ENCODE peak calls at places on chromosome 1, in seven cellular contexts. One of them, this sample, is unnamed. For H3K36me3, the result is how much of the 10 kb centered on the place peaks cover.

GRCh38 chr1:161139765-161140164 is 7.3 kb upstream of the DEDD start:
- DNase-seq in heart left ventricle: peak
- DNase-seq in neural progenitor cell: peak
- DNase-seq in uterus: no peak
- DNase-seq in colonic mucosa: peak
- DNase-seq in upper lobe of right lung: no peak
- DNase-seq in left ventricle myocardium inferior: no peak
- DNase-seq in this sample: peak

GRCh38 chr1:193310569-193310968 is 124.2 kb upstream of the B3GALT2 start:
- DNase-seq in colonic mucosa: peak
- DNase-seq in neural progenitor cell: no peak
- DNase-seq in uterus: no peak
- DNase-seq in heart left ventricle: no peak
- DNase-seq in upper lobe of right lung: no peak
- DNase-seq in left ventricle myocardium inferior: no peak
- DNase-seq in this sample: no peak

GRCh38 chr1:56570924-56571372 is 8.4 kb downstream of the PLPP3 start:
- DNase-seq in heart left ventricle: no peak
- DNase-seq in neural progenitor cell: no peak
- DNase-seq in colonic mucosa: no peak
- DNase-seq in upper lobe of right lung: no peak
- DNase-seq in uterus: no peak
- DNase-seq in left ventricle myocardium inferior: no peak
- DNase-seq in this sample: no peak

GRCh38 chr1:234733427-234733826 is 123.4 kb upstream of the IRF2BP2 start:
- DNase-seq in left ventricle myocardium inferior: no peak
- DNase-seq in upper lobe of right lung: peak
- DNase-seq in neural progenitor cell: no peak
- DNase-seq in colonic mucosa: no peak
- DNase-seq in uterus: no peak
- DNase-seq in heart left ventricle: no peak
- DNase-seq in this sample: no peak

GRCh38 chr1:44881011-44881632 is 38.1 kb upstream of the PTCH2 start:
- DNase-seq in colonic mucosa: no peak
- DNase-seq in upper lobe of right lung: no peak
- DNase-seq in uterus: no peak
- DNase-seq in heart left ventricle: peak
- DNase-seq in neural progenitor cell: no peak
- DNase-seq in left ventricle myocardium inferior: no peak
- DNase-seq in this sample: no peak

GRCh38 chr1:89706700-89707012 is 73.7 kb downstream of the LRRC8C start:
- DNase-seq in left ventricle myocardium inferior: no peak
- DNase-seq in neural progenitor cell: no peak
- DNase-seq in heart left ventricle: no peak
- DNase-seq in upper lobe of right lung: no peak
- DNase-seq in colonic mucosa: no peak
- DNase-seq in uterus: no peak
- DNase-seq in this sample: no peak

GRCh38 chr1:40476924-40477679 is at the start of gene ZFP69:
- DNase-seq in neural progenitor cell: peak
- DNase-seq in uterus: peak
- DNase-seq in heart left ventricle: peak
- DNase-seq in colonic mucosa: peak
- DNase-seq in left ventricle myocardium inferior: peak
- DNase-seq in upper lobe of right lung: peak
- DNase-seq in this sample: peak

GRCh38 chr1:187721216-187721615 is 892.5 kb downstream of the PLA2G4A start:
- DNase-seq in heart left ventricle: no peak
- DNase-seq in upper lobe of right lung: no peak
- DNase-seq in left ventricle myocardium inferior: no peak
- DNase-seq in neural progenitor cell: no peak
- DNase-seq in colonic mucosa: no peak
- DNase-seq in uterus: no peak
- DNase-seq in this sample: no peak

GRCh38 chr1:202200112-202200548 is 6.5 kb downstream of the LGR6 start:
- DNase-seq in left ventricle myocardium inferior: no peak
- DNase-seq in colonic mucosa: peak
- DNase-seq in heart left ventricle: no peak
- DNase-seq in upper lobe of right lung: no peak
- DNase-seq in uterus: no peak
- DNase-seq in neural progenitor cell: no peak
- DNase-seq in this sample: no peak

GRCh38 chr1:161702250-161702649 is 4.8 kb upstream of the FCRLA start:
- DNase-seq in neural progenitor cell: no peak
- DNase-seq in uterus: no peak
- DNase-seq in upper lobe of right lung: no peak
- DNase-seq in heart left ventricle: no peak
- DNase-seq in left ventricle myocardium inferior: no peak
- DNase-seq in colonic mucosa: peak
- DNase-seq in this sample: no peak

GRCh38 chr1:40712997-40713396 is 21.5 kb downstream of the NFYC start:
- DNase-seq in heart left ventricle: peak
- DNase-seq in uterus: no peak
- DNase-seq in upper lobe of right lung: no peak
- DNase-seq in left ventricle myocardium inferior: no peak
- DNase-seq in neural progenitor cell: no peak
- DNase-seq in colonic mucosa: no peak
- DNase-seq in this sample: peak

GRCh38 chr1:34851431-34852105 is 8.0 kb downstream of the SMIM12 start:
- DNase-seq in upper lobe of right lung: no peak
- DNase-seq in heart left ventricle: peak
- DNase-seq in left ventricle myocardium inferior: peak
- DNase-seq in uterus: peak
- DNase-seq in colonic mucosa: no peak
- DNase-seq in neural progenitor cell: no peak
- DNase-seq in this sample: no peak

GRCh38 chr1:21674957-21675356 is 5.8 kb upstream of the RAP1GAP start:
- DNase-seq in upper lobe of right lung: no peak
- DNase-seq in colonic mucosa: no peak
- DNase-seq in neural progenitor cell: no peak
- DNase-seq in left ventricle myocardium inferior: no peak
- DNase-seq in heart left ventricle: no peak
- DNase-seq in uterus: no peak
- DNase-seq in this sample: no peak

GRCh38 chr1:226632922-226633351 is 84.4 kb downstream of the STUM start:
- DNase-seq in upper lobe of right lung: peak
- DNase-seq in heart left ventricle: no peak
- DNase-seq in uterus: no peak
- DNase-seq in colonic mucosa: no peak
- DNase-seq in neural progenitor cell: no peak
- DNase-seq in left ventricle myocardium inferior: no peak
- DNase-seq in this sample: no peak

GRCh38 chr1:27496604-27497155 is 6.7 kb upstream of the WASF2 start:
- DNase-seq in upper lobe of right lung: no peak
- DNase-seq in uterus: peak
- DNase-seq in heart left ventricle: peak
- DNase-seq in neural progenitor cell: peak
- DNase-seq in colonic mucosa: no peak
- DNase-seq in left ventricle myocardium inferior: peak
- DNase-seq in this sample: no peak

GRCh38 chr1:240091614-240092300 is at the start of gene FMN2:
- DNase-seq in uterus: no peak
- DNase-seq in upper lobe of right lung: no peak
- DNase-seq in neural progenitor cell: peak
- DNase-seq in heart left ventricle: no peak
- DNase-seq in colonic mucosa: peak
- DNase-seq in left ventricle myocardium inferior: no peak
- DNase-seq in this sample: no peak

GRCh38 chr1:240093120-240093961 is 1.7 kb downstream of the FMN2 start:
- DNase-seq in left ventricle myocardium inferior: no peak
- DNase-seq in uterus: no peak
- DNase-seq in heart left ventricle: no peak
- DNase-seq in upper lobe of right lung: no peak
- DNase-seq in neural progenitor cell: peak
- DNase-seq in colonic mucosa: no peak
- DNase-seq in this sample: no peak

GRCh38 chr1:240091201-240091600 is 482 bp upstream of the FMN2 start:
- DNase-seq in uterus: no peak
- DNase-seq in left ventricle myocardium inferior: no peak
- DNase-seq in colonic mucosa: no peak
- DNase-seq in heart left ventricle: no peak
- DNase-seq in neural progenitor cell: no peak
- DNase-seq in upper lobe of right lung: no peak
- DNase-seq in this sample: no peak

GRCh38 chr1:240094043-240094722 is 2.5 kb downstream of the FMN2 start:
- DNase-seq in colonic mucosa: no peak
- DNase-seq in uterus: no peak
- DNase-seq in upper lobe of right lung: no peak
- DNase-seq in neural progenitor cell: no peak
- DNase-seq in left ventricle myocardium inferior: no peak
- DNase-seq in heart left ventricle: no peak
- DNase-seq in this sample: no peak

GRCh38 chr1:240092301-240093119 is 827 bp downstream of the FMN2 start:
- DNase-seq in uterus: peak
- DNase-seq in colonic mucosa: peak
- DNase-seq in left ventricle myocardium inferior: no peak
- DNase-seq in neural progenitor cell: peak
- DNase-seq in heart left ventricle: peak
- DNase-seq in upper lobe of right lung: no peak
- DNase-seq in this sample: no peak
- H3K4me3 ChIP-seq in uterus: peak
- H3K4me3 ChIP-seq in colonic mucosa: peak
- H3K4me3 ChIP-seq in left ventricle myocardium inferior: peak
- H3K4me3 ChIP-seq in neural progenitor cell: peak
- H3K4me3 ChIP-seq in heart left ventricle: peak
- H3K4me3 ChIP-seq in upper lobe of right lung: peak
- H3K4me3 ChIP-seq in this sample: no peak

GRCh38 chr1:112318263-112318662 is 77.8 kb upstream of the CTTNBP2NL start:
- DNase-seq in heart left ventricle: no peak
- DNase-seq in uterus: no peak
- DNase-seq in left ventricle myocardium inferior: no peak
- DNase-seq in neural progenitor cell: no peak
- DNase-seq in colonic mucosa: no peak
- DNase-seq in upper lobe of right lung: no peak
- DNase-seq in this sample: no peak
- H3K36me3 ChIP-seq in heart left ventricle: under half
- H3K36me3 ChIP-seq in uterus: under half
- H3K36me3 ChIP-seq in left ventricle myocardium inferior: under half
- H3K36me3 ChIP-seq in neural progenitor cell: under half
- H3K36me3 ChIP-seq in colonic mucosa: under half
- H3K36me3 ChIP-seq in upper lobe of right lung: under half
- H3K36me3 ChIP-seq in this sample: under half

GRCh38 chr1:218462116-218462515 is 117.0 kb downstream of the TGFB2 start:
- DNase-seq in neural progenitor cell: no peak
- DNase-seq in colonic mucosa: no peak
- DNase-seq in upper lobe of right lung: no peak
- DNase-seq in left ventricle myocardium inferior: no peak
- DNase-seq in uterus: no peak
- DNase-seq in heart left ventricle: no peak
- DNase-seq in this sample: no peak

GRCh38 chr1:218460367-218460766 is 115.2 kb downstream of the TGFB2 start:
- DNase-seq in heart left ventricle: peak
- DNase-seq in upper lobe of right lung: no peak
- DNase-seq in left ventricle myocardium inferior: no peak
- DNase-seq in neural progenitor cell: peak
- DNase-seq in uterus: peak
- DNase-seq in colonic mucosa: no peak
- DNase-seq in this sample: no peak

GRCh38 chr1:218459450-218459849 is 114.3 kb downstream of the TGFB2 start:
- DNase-seq in neural progenitor cell: peak
- DNase-seq in colonic mucosa: no peak
- DNase-seq in uterus: no peak
- DNase-seq in heart left ventricle: peak
- DNase-seq in upper lobe of right lung: no peak
- DNase-seq in left ventricle myocardium inferior: peak
- DNase-seq in this sample: no peak

GRCh38 chr1:218461351-218461750 is 116.2 kb downstream of the TGFB2 start:
- DNase-seq in heart left ventricle: no peak
- DNase-seq in neural progenitor cell: no peak
- DNase-seq in colonic mucosa: no peak
- DNase-seq in left ventricle myocardium inferior: no peak
- DNase-seq in uterus: no peak
- DNase-seq in upper lobe of right lung: no peak
- DNase-seq in this sample: no peak

DNA sequence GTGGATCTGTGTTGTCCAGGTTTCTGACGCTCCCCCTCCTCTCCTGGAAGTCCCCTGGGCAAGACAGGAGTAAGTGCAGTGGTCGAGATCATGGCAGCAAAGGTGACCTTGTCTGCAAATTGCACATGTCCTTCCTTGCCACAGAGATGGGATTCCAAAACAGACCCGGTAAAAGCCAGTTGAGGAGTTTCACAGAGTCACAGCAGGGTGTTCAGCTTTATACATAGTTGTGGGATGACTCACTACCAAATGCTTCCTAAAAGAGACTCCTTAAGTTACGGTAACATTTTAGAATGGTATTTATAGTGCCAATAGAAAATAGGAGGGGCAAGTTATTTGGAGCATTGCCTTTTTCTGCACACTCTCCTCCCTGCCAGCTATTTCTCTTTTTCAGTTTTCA is 114.7 kb downstream of the TGFB2 start:
- DNase-seq in upper lobe of right lung: no peak
- DNase-seq in uterus: no peak
- DNase-seq in left ventricle myocardium inferior: no peak
- DNase-seq in heart left ventricle: peak
- DNase-seq in neural progenitor cell: peak
- DNase-seq in colonic mucosa: no peak
- DNase-seq in this sample: no peak
- H3K4me3 ChIP-seq in upper lobe of right lung: no peak
- H3K4me3 ChIP-seq in uterus: no peak
- H3K4me3 ChIP-seq in left ventricle myocardium inferior: peak
- H3K4me3 ChIP-seq in heart left ventricle: no peak
- H3K4me3 ChIP-seq in neural progenitor cell: no peak
- H3K4me3 ChIP-seq in colonic mucosa: no peak
- H3K4me3 ChIP-seq in this sample: no peak

GRCh38 chr1:113895961-113896360 is 8.6 kb upstream of the BCL2L15 start:
- DNase-seq in left ventricle myocardium inferior: no peak
- DNase-seq in upper lobe of right lung: no peak
- DNase-seq in heart left ventricle: no peak
- DNase-seq in uterus: no peak
- DNase-seq in neural progenitor cell: no peak
- DNase-seq in colonic mucosa: no peak
- DNase-seq in this sample: no peak

GRCh38 chr1:113898243-113898814 is 6.3 kb downstream of the AP4B1 start:
- DNase-seq in left ventricle myocardium inferior: no peak
- DNase-seq in colonic mucosa: no peak
- DNase-seq in heart left ventricle: no peak
- DNase-seq in uterus: no peak
- DNase-seq in neural progenitor cell: no peak
- DNase-seq in upper lobe of right lung: no peak
- DNase-seq in this sample: no peak

GRCh38 chr1:113901171-113901570 is 3.4 kb downstream of the AP4B1 start:
- DNase-seq in neural progenitor cell: no peak
- DNase-seq in uterus: no peak
- DNase-seq in colonic mucosa: no peak
- DNase-seq in heart left ventricle: no peak
- DNase-seq in left ventricle myocardium inferior: no peak
- DNase-seq in upper lobe of right lung: no peak
- DNase-seq in this sample: no peak

GRCh38 chr1:113895084-113895483 is 7.7 kb upstream of the BCL2L15 start:
- DNase-seq in left ventricle myocardium inferior: no peak
- DNase-seq in neural progenitor cell: no peak
- DNase-seq in colonic mucosa: no peak
- DNase-seq in heart left ventricle: no peak
- DNase-seq in upper lobe of right lung: no peak
- DNase-seq in uterus: no peak
- DNase-seq in this sample: no peak

DNA sequence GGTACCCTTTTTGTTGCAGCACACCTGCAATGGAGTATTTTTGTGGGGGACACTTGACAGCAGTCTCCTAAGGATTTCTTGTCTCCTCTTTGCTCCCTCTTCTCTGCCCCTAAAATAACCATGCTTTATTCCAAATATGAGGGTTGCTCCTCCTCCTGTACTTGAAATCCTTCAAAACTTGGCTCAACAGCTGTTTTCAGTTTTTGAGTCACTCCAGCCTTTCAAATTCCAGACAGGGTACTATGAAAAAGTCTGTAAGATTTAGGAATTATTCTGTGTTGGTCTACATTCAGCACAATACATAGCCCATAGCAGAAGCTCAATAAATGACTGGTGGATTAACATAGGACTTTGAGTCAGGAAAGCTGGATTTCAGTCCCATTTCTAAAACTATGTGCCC is 5.5 kb downstream of the AP4B1 start:
- DNase-seq in heart left ventricle: no peak
- DNase-seq in uterus: no peak
- DNase-seq in upper lobe of right lung: no peak
- DNase-seq in neural progenitor cell: no peak
- DNase-seq in left ventricle myocardium inferior: no peak
- DNase-seq in colonic mucosa: no peak
- DNase-seq in this sample: no peak
- H3K36me3 ChIP-seq in heart left ventricle: half or more
- H3K36me3 ChIP-seq in uterus: under half
- H3K36me3 ChIP-seq in upper lobe of right lung: half or more
- H3K36me3 ChIP-seq in neural progenitor cell: under half
- H3K36me3 ChIP-seq in left ventricle myocardium inferior: half or more
- H3K36me3 ChIP-seq in colonic mucosa: under half
- H3K36me3 ChIP-seq in this sample: half or more